ENCODE peak calls at places on chromosomes 6 and 20, in nine cellular contexts. One of them, this sample, is unnamed.

GRCh38 chr20:41552295-41553068 is 65.7 kb downstream of the CHD6 start:
- ATAC-seq in activated CD8-positive, alpha-beta T cell treated with anti-CD3 and anti-CD28 coated beads for 36 hours: no peak
- ATAC-seq in Panc1: no peak
- ATAC-seq in foreskin keratinocyte: no peak
- ATAC-seq in CD4-positive, alpha-beta T cell: no peak
- ATAC-seq in upper lobe of right lung: no peak
- ATAC-seq in lung: no peak
- ATAC-seq in gastrocnemius medialis: no peak
- ATAC-seq in pancreas: no peak
- ATAC-seq in this sample: no peak

GRCh38 chr20:37119356-37120036 is 23.7 kb upstream of the RBL1 start:
- ATAC-seq in activated CD8-positive, alpha-beta T cell treated with anti-CD3 and anti-CD28 coated beads for 36 hours: no peak
- ATAC-seq in CD4-positive, alpha-beta T cell: no peak
- ATAC-seq in lung: no peak
- ATAC-seq in upper lobe of right lung: no peak
- ATAC-seq in Panc1: no peak
- ATAC-seq in foreskin keratinocyte: no peak
- ATAC-seq in gastrocnemius medialis: no peak
- ATAC-seq in pancreas: no peak
- ATAC-seq in this sample: no peak

GRCh38 chr20:39960522-39961420 is 728.3 kb downstream of the MAFB start:
- ATAC-seq in lung: no peak
- ATAC-seq in gastrocnemius medialis: peak
- ATAC-seq in activated CD8-positive, alpha-beta T cell treated with anti-CD3 and anti-CD28 coated beads for 36 hours: no peak
- ATAC-seq in foreskin keratinocyte: peak
- ATAC-seq in Panc1: no peak
- ATAC-seq in CD4-positive, alpha-beta T cell: no peak
- ATAC-seq in pancreas: no peak
- ATAC-seq in upper lobe of right lung: peak
- ATAC-seq in this sample: peak

GRCh38 chr6:136016228-136017225 is 165.0 kb downstream of the PDE7B start:
- ATAC-seq in CD4-positive, alpha-beta T cell: no peak
- ATAC-seq in gastrocnemius medialis: no peak
- ATAC-seq in foreskin keratinocyte: no peak
- ATAC-seq in activated CD8-positive, alpha-beta T cell treated with anti-CD3 and anti-CD28 coated beads for 36 hours: no peak
- ATAC-seq in Panc1: no peak
- ATAC-seq in lung: peak
- ATAC-seq in upper lobe of right lung: peak
- ATAC-seq in pancreas: no peak
- ATAC-seq in this sample: no peak

GRCh38 chr6:47103931-47104330 is 61.8 kb upstream of the ADGRF1 start:
- ATAC-seq in activated CD8-positive, alpha-beta T cell treated with anti-CD3 and anti-CD28 coated beads for 36 hours: no peak
- ATAC-seq in gastrocnemius medialis: peak
- ATAC-seq in CD4-positive, alpha-beta T cell: no peak
- ATAC-seq in lung: no peak
- ATAC-seq in upper lobe of right lung: peak
- ATAC-seq in Panc1: no peak
- ATAC-seq in pancreas: no peak
- ATAC-seq in foreskin keratinocyte: peak
- ATAC-seq in this sample: peak

GRCh38 chr20:1684872-1685271 is 27.3 kb upstream of the SIRPG start:
- ATAC-seq in activated CD8-positive, alpha-beta T cell treated with anti-CD3 and anti-CD28 coated beads for 36 hours: peak
- ATAC-seq in CD4-positive, alpha-beta T cell: no peak
- ATAC-seq in gastrocnemius medialis: no peak
- ATAC-seq in foreskin keratinocyte: no peak
- ATAC-seq in lung: no peak
- ATAC-seq in pancreas: no peak
- ATAC-seq in upper lobe of right lung: no peak
- ATAC-seq in Panc1: no peak
- ATAC-seq in this sample: no peak

GRCh38 chr20:13492001-13492480 is 146.7 kb downstream of the TASP1 start:
- ATAC-seq in upper lobe of right lung: peak
- ATAC-seq in CD4-positive, alpha-beta T cell: no peak
- ATAC-seq in gastrocnemius medialis: peak
- ATAC-seq in foreskin keratinocyte: peak
- ATAC-seq in pancreas: peak
- ATAC-seq in activated CD8-positive, alpha-beta T cell treated with anti-CD3 and anti-CD28 coated beads for 36 hours: no peak
- ATAC-seq in Panc1: no peak
- ATAC-seq in lung: peak
- ATAC-seq in this sample: peak

GRCh38 chr6:117399924-117400323 is 25.8 kb downstream of the ROS1 start:
- ATAC-seq in lung: no peak
- ATAC-seq in activated CD8-positive, alpha-beta T cell treated with anti-CD3 and anti-CD28 coated beads for 36 hours: no peak
- ATAC-seq in upper lobe of right lung: peak
- ATAC-seq in foreskin keratinocyte: peak
- ATAC-seq in CD4-positive, alpha-beta T cell: no peak
- ATAC-seq in pancreas: no peak
- ATAC-seq in Panc1: peak
- ATAC-seq in gastrocnemius medialis: no peak
- ATAC-seq in this sample: no peak

GRCh38 chr6:43965628-43966373 is 161.5 kb downstream of the MRPL14 start:
- ATAC-seq in Panc1: no peak
- ATAC-seq in foreskin keratinocyte: peak
- ATAC-seq in CD4-positive, alpha-beta T cell: no peak
- ATAC-seq in gastrocnemius medialis: peak
- ATAC-seq in activated CD8-positive, alpha-beta T cell treated with anti-CD3 and anti-CD28 coated beads for 36 hours: no peak
- ATAC-seq in lung: no peak
- ATAC-seq in pancreas: no peak
- ATAC-seq in upper lobe of right lung: no peak
- ATAC-seq in this sample: no peak

GRCh38 chr6:119962505-119962904 is 612.9 kb upstream of the MAN1A1 start:
- ATAC-seq in upper lobe of right lung: no peak
- ATAC-seq in activated CD8-positive, alpha-beta T cell treated with anti-CD3 and anti-CD28 coated beads for 36 hours: no peak
- ATAC-seq in gastrocnemius medialis: no peak
- ATAC-seq in CD4-positive, alpha-beta T cell: no peak
- ATAC-seq in pancreas: no peak
- ATAC-seq in lung: no peak
- ATAC-seq in foreskin keratinocyte: no peak
- ATAC-seq in Panc1: no peak
- ATAC-seq in this sample: no peak

GRCh38 chr6:147135211-147135672 is 69.0 kb upstream of the STXBP5 start:
- ATAC-seq in pancreas: no peak
- ATAC-seq in gastrocnemius medialis: no peak
- ATAC-seq in lung: peak
- ATAC-seq in activated CD8-positive, alpha-beta T cell treated with anti-CD3 and anti-CD28 coated beads for 36 hours: no peak
- ATAC-seq in CD4-positive, alpha-beta T cell: no peak
- ATAC-seq in Panc1: no peak
- ATAC-seq in foreskin keratinocyte: peak
- ATAC-seq in upper lobe of right lung: peak
- ATAC-seq in this sample: no peak

GRCh38 chr20:46820682-46821081 is 74.0 kb upstream of the EYA2 start:
- ATAC-seq in upper lobe of right lung: no peak
- ATAC-seq in gastrocnemius medialis: no peak
- ATAC-seq in activated CD8-positive, alpha-beta T cell treated with anti-CD3 and anti-CD28 coated beads for 36 hours: no peak
- ATAC-seq in Panc1: no peak
- ATAC-seq in foreskin keratinocyte: no peak
- ATAC-seq in CD4-positive, alpha-beta T cell: no peak
- ATAC-seq in pancreas: no peak
- ATAC-seq in lung: no peak
- ATAC-seq in this sample: no peak
- TF ChIP-seq CTCF in upper lobe of right lung: no peak
- TF ChIP-seq CTCF in gastrocnemius medialis: no peak
- TF ChIP-seq CTCF in activated CD8-positive, alpha-beta T cell treated with anti-CD3 and anti-CD28 coated beads for 36 hours: no peak
- TF ChIP-seq CTCF in Panc1: no peak
- TF ChIP-seq CTCF in foreskin keratinocyte: no peak
- TF ChIP-seq CTCF in CD4-positive, alpha-beta T cell: no peak
- TF ChIP-seq CTCF in pancreas: no peak
- TF ChIP-seq CTCF in lung: no peak
- TF ChIP-seq CTCF in this sample: no peak

DNA sequence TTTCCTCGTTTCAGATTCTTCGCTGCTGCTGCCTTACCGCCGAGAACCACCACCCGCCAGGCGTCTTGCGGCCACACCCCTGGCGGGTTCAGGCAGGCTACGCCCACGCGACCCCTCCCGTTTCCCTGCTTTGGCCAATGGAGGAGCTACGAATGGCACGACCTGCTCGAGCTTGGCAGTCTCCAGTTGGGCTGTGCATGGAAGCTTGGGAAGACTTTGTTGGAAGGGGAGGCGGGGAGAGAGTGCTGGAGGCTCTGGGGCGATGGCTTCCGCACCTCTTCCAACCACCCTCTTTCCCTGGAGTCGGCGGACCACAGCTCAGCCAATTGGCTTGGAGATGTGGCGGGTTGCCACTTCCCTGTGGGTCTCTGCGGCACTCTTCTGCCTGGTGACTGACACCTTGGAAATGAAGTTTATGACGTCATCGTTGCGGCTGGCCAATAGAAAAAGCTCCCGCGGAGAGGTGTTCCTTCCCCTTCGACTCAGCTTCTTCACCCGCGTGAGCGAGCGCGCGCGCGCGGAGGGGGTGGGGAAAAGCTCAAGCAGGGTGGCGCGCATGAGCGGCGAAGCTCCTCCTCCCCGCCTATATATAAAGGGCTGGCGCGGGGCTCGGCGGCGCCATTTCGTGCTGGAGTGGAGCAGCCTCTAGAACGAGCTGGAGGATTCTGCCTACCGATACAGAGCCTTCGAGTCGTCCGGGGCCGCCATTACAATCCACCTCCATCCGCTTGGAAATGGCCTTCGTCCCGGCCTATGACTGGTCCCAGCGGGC is 3.4 kb downstream of the BRD2 start:
- ATAC-seq in lung: peak
- ATAC-seq in Panc1: peak
- ATAC-seq in pancreas: peak
- ATAC-seq in foreskin keratinocyte: peak
- ATAC-seq in CD4-positive, alpha-beta T cell: peak
- ATAC-seq in activated CD8-positive, alpha-beta T cell treated with anti-CD3 and anti-CD28 coated beads for 36 hours: peak
- ATAC-seq in gastrocnemius medialis: peak
- ATAC-seq in upper lobe of right lung: peak
- ATAC-seq in this sample: peak
- TF ChIP-seq CTCF in lung: no peak
- TF ChIP-seq CTCF in Panc1: no peak
- TF ChIP-seq CTCF in pancreas: no peak
- TF ChIP-seq CTCF in foreskin keratinocyte: peak
- TF ChIP-seq CTCF in CD4-positive, alpha-beta T cell: no peak
- TF ChIP-seq CTCF in activated CD8-positive, alpha-beta T cell treated with anti-CD3 and anti-CD28 coated beads for 36 hours: no peak
- TF ChIP-seq CTCF in gastrocnemius medialis: no peak
- TF ChIP-seq CTCF in upper lobe of right lung: no peak
- TF ChIP-seq CTCF in this sample: peak

GRCh38 chr6:87279051-87279595 is 43.3 kb upstream of the SMIM8 start:
- ATAC-seq in activated CD8-positive, alpha-beta T cell treated with anti-CD3 and anti-CD28 coated beads for 36 hours: no peak
- ATAC-seq in CD4-positive, alpha-beta T cell: no peak
- ATAC-seq in lung: no peak
- ATAC-seq in Panc1: no peak
- ATAC-seq in upper lobe of right lung: no peak
- ATAC-seq in gastrocnemius medialis: no peak
- ATAC-seq in foreskin keratinocyte: no peak
- ATAC-seq in pancreas: no peak
- ATAC-seq in this sample: no peak

GRCh38 chr6:87274660-87275273 is 47.6 kb upstream of the SMIM8 start:
- ATAC-seq in CD4-positive, alpha-beta T cell: no peak
- ATAC-seq in activated CD8-positive, alpha-beta T cell treated with anti-CD3 and anti-CD28 coated beads for 36 hours: peak
- ATAC-seq in foreskin keratinocyte: peak
- ATAC-seq in upper lobe of right lung: no peak
- ATAC-seq in lung: no peak
- ATAC-seq in Panc1: no peak
- ATAC-seq in pancreas: no peak
- ATAC-seq in gastrocnemius medialis: no peak
- ATAC-seq in this sample: peak

GRCh38 chr6:87281426-87281825 is 41.0 kb upstream of the SMIM8 start:
- ATAC-seq in pancreas: no peak
- ATAC-seq in upper lobe of right lung: peak
- ATAC-seq in lung: no peak
- ATAC-seq in foreskin keratinocyte: no peak
- ATAC-seq in Panc1: no peak
- ATAC-seq in activated CD8-positive, alpha-beta T cell treated with anti-CD3 and anti-CD28 coated beads for 36 hours: no peak
- ATAC-seq in gastrocnemius medialis: no peak
- ATAC-seq in CD4-positive, alpha-beta T cell: no peak
- ATAC-seq in this sample: no peak

GRCh38 chr6:87276624-87277023 is 45.8 kb upstream of the SMIM8 start:
- ATAC-seq in upper lobe of right lung: no peak
- ATAC-seq in lung: no peak
- ATAC-seq in pancreas: no peak
- ATAC-seq in activated CD8-positive, alpha-beta T cell treated with anti-CD3 and anti-CD28 coated beads for 36 hours: no peak
- ATAC-seq in gastrocnemius medialis: no peak
- ATAC-seq in foreskin keratinocyte: no peak
- ATAC-seq in CD4-positive, alpha-beta T cell: no peak
- ATAC-seq in Panc1: peak
- ATAC-seq in this sample: no peak

DNA sequence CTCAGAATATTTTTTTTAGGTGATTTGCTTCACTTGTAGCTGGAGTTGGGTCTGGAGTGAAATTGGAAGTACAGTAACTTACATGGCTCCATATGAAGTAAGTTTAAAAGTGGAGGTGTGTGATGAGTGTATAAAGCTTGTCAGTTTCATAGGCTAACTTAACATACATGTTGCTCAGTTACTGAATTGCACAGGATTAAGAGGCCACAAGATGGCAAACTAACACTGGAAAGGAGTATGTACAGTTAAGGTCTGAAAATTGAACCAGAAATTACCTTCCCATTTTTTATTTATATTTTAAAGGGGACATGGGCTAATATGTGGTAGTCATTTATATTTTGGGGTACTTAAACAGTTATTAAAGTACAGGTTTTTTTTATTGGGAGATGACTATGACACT is 45.3 kb upstream of the SMIM8 start:
- ATAC-seq in gastrocnemius medialis: no peak
- ATAC-seq in foreskin keratinocyte: peak
- ATAC-seq in upper lobe of right lung: no peak
- ATAC-seq in pancreas: no peak
- ATAC-seq in lung: no peak
- ATAC-seq in activated CD8-positive, alpha-beta T cell treated with anti-CD3 and anti-CD28 coated beads for 36 hours: peak
- ATAC-seq in CD4-positive, alpha-beta T cell: no peak
- ATAC-seq in Panc1: peak
- ATAC-seq in this sample: no peak
- TF ChIP-seq CTCF in gastrocnemius medialis: no peak
- TF ChIP-seq CTCF in foreskin keratinocyte: peak
- TF ChIP-seq CTCF in upper lobe of right lung: no peak
- TF ChIP-seq CTCF in pancreas: no peak
- TF ChIP-seq CTCF in lung: no peak
- TF ChIP-seq CTCF in activated CD8-positive, alpha-beta T cell treated with anti-CD3 and anti-CD28 coated beads for 36 hours: no peak
- TF ChIP-seq CTCF in CD4-positive, alpha-beta T cell: no peak
- TF ChIP-seq CTCF in Panc1: peak
- TF ChIP-seq CTCF in this sample: no peak

DNA sequence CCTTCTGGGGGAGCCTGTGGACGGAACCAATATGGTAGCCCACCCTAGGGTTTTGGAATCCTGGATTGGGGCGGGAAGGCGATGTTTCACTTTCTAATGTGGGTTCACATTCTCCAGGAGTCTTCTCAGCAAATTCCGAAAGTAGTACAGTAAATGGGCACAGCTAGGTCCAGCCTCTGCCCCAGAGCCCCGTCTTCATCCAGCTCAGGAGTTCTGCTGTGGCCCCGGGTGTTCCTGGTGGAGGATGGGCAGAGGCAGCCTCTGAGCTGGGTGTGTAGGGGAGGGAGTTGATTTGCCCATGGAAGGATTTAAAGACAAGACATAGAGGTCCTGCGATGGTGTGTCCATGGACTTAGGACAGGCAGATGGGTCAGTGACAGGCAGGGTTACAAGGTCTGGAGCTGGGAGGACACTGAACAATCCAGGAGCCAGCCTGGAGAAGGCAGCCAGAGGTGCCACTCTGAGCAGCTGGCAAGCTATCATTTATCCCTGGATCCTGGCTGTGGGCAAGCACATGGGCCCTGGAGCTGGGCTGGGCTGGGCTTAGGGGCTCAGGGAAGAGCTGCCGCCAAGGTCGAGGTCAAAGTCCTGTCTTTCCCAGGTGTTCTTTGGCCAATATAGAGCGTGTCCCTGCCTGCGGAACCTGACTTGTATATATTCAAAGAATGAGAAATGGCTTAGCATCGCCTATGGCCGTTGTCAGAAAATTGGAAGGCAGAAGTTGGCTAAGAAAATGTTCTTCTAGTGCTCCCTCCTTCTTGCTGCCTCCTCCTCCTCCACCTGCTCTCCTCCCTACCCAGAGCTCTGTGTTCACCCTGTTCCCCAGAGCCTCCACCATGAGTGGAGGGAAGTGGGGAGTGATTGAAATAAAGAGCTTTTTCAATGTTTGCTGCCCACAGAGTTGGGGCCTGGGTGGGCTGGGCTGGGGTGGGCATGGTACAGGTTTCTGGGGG is 6.7 kb downstream of the CLPSL1 start:
- ATAC-seq in pancreas: peak
- ATAC-seq in Panc1: peak
- ATAC-seq in gastrocnemius medialis: no peak
- ATAC-seq in CD4-positive, alpha-beta T cell: no peak
- ATAC-seq in activated CD8-positive, alpha-beta T cell treated with anti-CD3 and anti-CD28 coated beads for 36 hours: no peak
- ATAC-seq in foreskin keratinocyte: no peak
- ATAC-seq in upper lobe of right lung: peak
- ATAC-seq in lung: no peak
- ATAC-seq in this sample: no peak
- TF ChIP-seq CTCF in pancreas: no peak
- TF ChIP-seq CTCF in Panc1: no peak
- TF ChIP-seq CTCF in gastrocnemius medialis: no peak
- TF ChIP-seq CTCF in CD4-positive, alpha-beta T cell: no peak
- TF ChIP-seq CTCF in activated CD8-positive, alpha-beta T cell treated with anti-CD3 and anti-CD28 coated beads for 36 hours: no peak
- TF ChIP-seq CTCF in foreskin keratinocyte: no peak
- TF ChIP-seq CTCF in upper lobe of right lung: no peak
- TF ChIP-seq CTCF in lung: no peak
- TF ChIP-seq CTCF in this sample: no peak